ENCODE peak calls at places on chromosomes 12 and 14, in seven cellular contexts. M is PC-3, A is Peyer's patch, R is HCT116, U is lower lobe of right lung, Q is Karpas-422, F is left ventricle myocardium inferior. D is an unnamed sample.

GRCh38 chr12:112555621-112556233 is 137.0 kb downstream of the PTPN11 start:
- DNase-seq in M (peak; percentile 22), A (no peak), R (no peak), U (no peak), Q (no peak), F (no peak), D (no peak)

GRCh38 chr14:105909046-105909827 is 382.9 kb downstream of the TMEM121 start:
- DNase-seq in M (no peak), A (no peak), R (no peak), U (no peak), Q (no peak), F (no peak), D (no peak)

GRCh38 chr14:104138098-104138890 is at the start of gene KIF26A:
- DNase-seq in M (peak; percentile 25), A (no peak), R (peak; percentile 51), U (peak; percentile 44), Q (no peak), F (peak; percentile 60), D (no peak)

GRCh38 chr14:57080691-57081090 is 188.0 kb downstream of the EXOC5 start:
- DNase-seq in M (no peak), A (no peak), R (no peak), U (no peak), Q (no peak), F (no peak), D (no peak)

GRCh38 chr14:64762044-64763034 is 58.1 kb downstream of the PLEKHG3 start:
- DNase-seq in M (peak; percentile 93), A (no peak), R (peak; percentile 51), U (peak; percentile 65), Q (peak; percentile 67), F (peak; percentile 82), D (peak; percentile 20)

GRCh38 chr12:123854918-123855317 is 92.8 kb downstream of the DNAH10 start:
- DNase-seq in M (no peak), A (no peak), R (no peak), U (no peak), Q (no peak), F (no peak), D (no peak)

GRCh38 chr12:117986705-117987469 is 18.1 kb upstream of the KSR2 start:
- DNase-seq in M (peak; percentile 94), A (no peak), R (peak; percentile 97), U (no peak), Q (no peak), F (no peak), D (no peak)

GRCh38 chr12:106889950-106890626 is 65.6 kb upstream of the TMEM263 start:
- DNase-seq in M (no peak), A (no peak), R (no peak), U (no peak), Q (no peak), F (no peak), D (no peak)

GRCh38 chr12:131353376-131353775 is 357.5 kb upstream of the SFSWAP start:
- DNase-seq in M (no peak), A (no peak), R (no peak), U (no peak), Q (no peak), F (no peak), D (no peak)

GRCh38 chr12:107477946-107478610 is 207.5 kb upstream of the PWP1 start:
- DNase-seq in M (peak; percentile 50), A (no peak), R (no peak), U (no peak), Q (no peak), F (no peak), D (no peak)

GRCh38 chr12:75554556-75554880 is 43.1 kb upstream of the KRR1 start:
- DNase-seq in M (no peak), A (no peak), R (no peak), U (no peak), Q (no peak), F (no peak), D (no peak)

GRCh38 chr14:105855246-105855892 is 329.0 kb downstream of the TMEM121 start:
- DNase-seq in M (no peak), A (peak; percentile 16), R (no peak), U (peak; percentile 37), Q (no peak), F (peak; percentile 7), D (no peak)

GRCh38 chr12:66901136-66901932 is 222.5 kb upstream of the GRIP1 start:
- DNase-seq in M (peak; percentile 32), A (no peak), R (no peak), U (no peak), Q (peak; percentile 82), F (no peak), D (no peak)

GRCh38 chr12:7190268-7191055 is 976 bp downstream of the PEX5 start:
- DNase-seq in M (no peak), A (no peak), R (no peak), U (peak; percentile 58), Q (peak; percentile 74), F (peak; percentile 26), D (no peak)

GRCh38 chr12:114688256-114688845 is 4.4 kb upstream of the TBX3 start:
- DNase-seq in M (no peak), A (no peak), R (no peak), U (no peak), Q (no peak), F (no peak), D (no peak)

GRCh38 chr12:52221912-52222457 is 11.1 kb upstream of the KRT7 start:
- DNase-seq in M (peak; percentile 82), A (no peak), R (peak; percentile 67), U (no peak), Q (peak; percentile 85), F (peak; percentile 50), D (no peak)

GRCh38 chr14:35384386-35385041 is 20.0 kb downstream of the NFKBIA start:
- DNase-seq in M (no peak), A (no peak), R (no peak), U (no peak), Q (no peak), F (peak; percentile 65), D (no peak)

GRCh38 chr12:52632656-52633055 is 14.3 kb upstream of the KRT73 start:
- DNase-seq in M (no peak), A (no peak), R (no peak), U (no peak), Q (no peak), F (no peak), D (no peak)

GRCh38 chr12:75578546-75578945 is 67.1 kb upstream of the KRR1 start:
- DNase-seq in M (peak; percentile 39), A (no peak), R (no peak), U (no peak), Q (no peak), F (no peak), D (no peak)

GRCh38 chr14:54654600-54654999 is 87.7 kb downstream of the SAMD4A start:
- DNase-seq in M (no peak), A (no peak), R (no peak), U (no peak), Q (no peak), F (no peak), D (no peak)
- H3K4me3 ChIP-seq in M (no peak overlapping the region), A (no peak overlapping the region), R (no peak overlapping the region), U (no peak overlapping the region), Q (no peak overlapping the region), F (no peak overlapping the region), D (no peak overlapping the region)

GRCh38 chr12:49618576-49618975 is 4.8 kb upstream of the PRPF40B start:
- DNase-seq in M (no peak), A (no peak), R (no peak), U (no peak), Q (no peak), F (no peak), D (no peak)

GRCh38 chr12:49619286-49619685 is 4.1 kb upstream of the PRPF40B start:
- DNase-seq in M (peak; percentile 58), A (no peak), R (no peak), U (no peak), Q (no peak), F (no peak), D (no peak)

GRCh38 chr12:49612210-49612609 is 6.8 kb upstream of the FAM186B start:
- DNase-seq in M (no peak), A (no peak), R (no peak), U (no peak), Q (no peak), F (no peak), D (no peak)

GRCh38 chr12:49615725-49616124 is 7.6 kb upstream of the PRPF40B start:
- DNase-seq in M (peak; percentile 79), A (no peak), R (no peak), U (no peak), Q (no peak), F (no peak), D (no peak)

GRCh38 chr12:49616533-49617219 is 6.7 kb upstream of the PRPF40B start:
- DNase-seq in M (no peak), A (no peak), R (no peak), U (no peak), Q (no peak), F (no peak), D (no peak)
- H3K36me3 ChIP-seq in M (no peaks in the 10 kb centered on the region), A (no peaks in the 10 kb centered on the region), R (no peaks in the 10 kb centered on the region), U (no peaks in the 10 kb centered on the region), Q (no peaks in the 10 kb centered on the region), F (no peaks in the 10 kb centered on the region), D (no peaks in the 10 kb centered on the region)

GRCh38 chr12:34602213-34602940 is 580.1 kb downstream of the ALG10 start:
- DNase-seq in M (no peak), A (no peak), R (no peak), U (peak; percentile 12), Q (no peak), F (no peak), D (no peak)

GRCh38 chr12:34599530-34600513 is 577.5 kb downstream of the ALG10 start:
- DNase-seq in M (no peak), A (no peak), R (no peak), U (no peak), Q (no peak), F (no peak), D (no peak)

GRCh38 chr12:34600592-34601462 is 578.5 kb downstream of the ALG10 start:
- DNase-seq in M (no peak), A (no peak), R (no peak), U (peak; percentile 15), Q (no peak), F (no peak), D (no peak)

GRCh38 chr12:34603382-34604035 is 581.2 kb downstream of the ALG10 start:
- DNase-seq in M (no peak), A (no peak), R (no peak), U (no peak), Q (no peak), F (no peak), D (no peak)

GRCh38 chr12:34601689-34602088 is 579.4 kb downstream of the ALG10 start:
- DNase-seq in M (no peak), A (no peak), R (no peak), U (peak; percentile 9), Q (no peak), F (no peak), D (no peak)
- H3K9me3 ChIP-seq in M (no peaks in the 10 kb centered on the region), A (peaks cover 27% of the 10 kb centered on the region), R (peaks cover 3% of the 10 kb centered on the region), U (peaks cover 42% of the 10 kb centered on the region), Q (peaks cover 26% of the 10 kb centered on the region), F (peaks cover 100% of the 10 kb centered on the region), D (peaks cover 5% of the 10 kb centered on the region)

GRCh38 chr12:56021882-56022497 is 1.1 kb downstream of the IKZF4 start:
- DNase-seq in M (no peak), A (no peak), R (no peak), U (no peak), Q (no peak), F (no peak), D (no peak)
- H3K4me3 ChIP-seq in M (no peak overlapping the region), A (no peak overlapping the region), R (no peak overlapping the region), U (peak overlapping the region; percentile 27), Q (no peak overlapping the region), F (peak overlapping the region; percentile 32), D (peak overlapping the region; percentile 50)

D was measured in effector memory CD4-positive, alpha-beta T cell.